ENCODE peak calls at places on chromosome 19, in six cellular contexts. F is SK-N-SH, S is HCT116, X is K562, G is H1, I is GM12878. U is an unnamed sample.

GRCh38 chr19:41238244-41238643 is 19.2 kb downstream of the AXL start:
- DNase-seq in G (no peak), F (no peak), S (no peak), X (no peak), I (no peak), U (no peak)

GRCh38 chr19:13051581-13052165 is 51.0 kb downstream of the LYL1 start:
- DNase-seq in F (no peak), X (peak), G (peak), I (no peak), S (no peak), U (peak)

GRCh38 chr19:13993554-13994308 is 12.4 kb downstream of the RFX1 start:
- DNase-seq in I (no peak), S (no peak), F (peak), G (no peak), X (peak), U (no peak)

GRCh38 chr19:1901940-1902404 is 3.2 kb upstream of the ADAT3 start:
- DNase-seq in X (no peak), S (no peak), F (no peak), I (no peak), G (no peak), U (no peak)

GRCh38 chr19:54947381-54947780 is at the start of gene NLRP7:
- DNase-seq in F (no peak), S (no peak), X (no peak), G (no peak), I (no peak), U (no peak)

GRCh38 chr19:37148214-37148613 is 24.3 kb downstream of the ZNF585A start:
- DNase-seq in F (no peak), I (no peak), G (no peak), X (no peak), S (no peak), U (no peak)

GRCh38 chr19:42683917-42684513 is 56.3 kb downstream of the PSG3 start:
- DNase-seq in G (peak), I (no peak), S (peak), F (peak), X (peak), U (no peak)

GRCh38 chr19:41218615-41219507 is at the start of gene AXL:
- DNase-seq in S (peak), I (no peak), X (peak), G (peak), F (peak), U (no peak)

GRCh38 chr19:4399871-4400768 is at the start of gene SH3GL1:
- DNase-seq in F (peak), I (peak), S (peak), G (peak), X (peak), U (no peak)

GRCh38 chr19:40584007-40584406 is 7.3 kb downstream of the SHKBP1 start:
- DNase-seq in I (no peak), G (no peak), X (no peak), S (no peak), F (peak), U (no peak)

GRCh38 chr19:40691421-40692211 is 1.2 kb upstream of the NUMBL start:
- DNase-seq in G (peak), I (no peak), S (no peak), F (peak), X (no peak), U (no peak)

DNA sequence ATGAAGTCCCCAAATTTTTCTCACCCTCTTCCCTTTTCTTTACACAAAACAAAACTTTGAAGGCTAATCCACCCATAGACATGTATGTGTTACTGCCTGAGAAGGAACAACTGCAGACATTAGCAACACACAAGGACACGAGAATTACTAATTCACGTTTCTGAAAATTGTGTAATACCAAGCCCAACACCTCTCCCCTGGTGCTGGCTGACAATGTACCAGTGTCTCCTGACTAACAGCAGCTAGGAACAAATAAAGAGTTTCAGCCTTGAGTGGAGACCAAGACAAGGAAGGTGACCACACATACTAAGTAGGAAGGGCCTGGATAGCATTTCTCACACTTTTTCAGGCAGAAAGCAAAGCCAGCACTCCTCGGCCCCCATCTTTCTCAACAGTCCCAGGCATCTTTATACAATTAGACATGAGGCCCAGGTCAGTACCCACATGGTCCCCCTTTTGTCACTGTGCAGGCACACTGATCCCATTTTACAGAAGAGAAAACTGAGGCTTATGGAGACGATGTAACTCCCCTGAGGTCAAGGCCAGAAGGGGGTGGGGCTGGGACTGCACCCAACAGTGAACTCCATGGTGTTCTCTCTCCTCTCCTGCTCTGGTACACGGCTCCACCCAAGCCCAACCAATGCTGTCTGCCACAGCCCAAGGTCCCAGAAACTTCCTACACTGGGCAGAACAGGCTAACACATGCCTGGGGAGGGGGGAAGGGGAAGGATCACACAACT is 8.7 kb downstream of the BRD4 start:
- DNase-seq in G (no peak), I (no peak), S (no peak), F (no peak), X (peak), U (no peak)
- TF ChIP-seq JUND in G (no peak), I (no peak), S (no peak), F (no peak), X (no peak), U (no peak)

GRCh38 chr19:8452446-8453123 is 7.8 kb downstream of the HNRNPM start:
- DNase-seq in S (no peak), X (no peak), F (no peak), I (no peak), G (no peak), U (no peak)
- TF ChIP-seq JUND in S (no peak), X (no peak), F (no peak), I (no peak), G (no peak), U (no peak)

GRCh38 chr19:45505996-45506245 is 1.4 kb upstream of the VASP start:
- DNase-seq in G (no peak), I (no peak), S (no peak), X (no peak), F (no peak), U (no peak)

GRCh38 chr19:45506991-45507863 is at the start of gene VASP:
- DNase-seq in X (peak), G (peak), I (peak), S (peak), F (peak), U (peak)

GRCh38 chr19:45507864-45508680 is 793 bp downstream of the VASP start:
- DNase-seq in S (no peak), I (no peak), X (peak), F (no peak), G (peak), U (no peak)

GRCh38 chr19:45505151-45505995 is 1.9 kb upstream of the VASP start:
- DNase-seq in G (no peak), I (no peak), S (no peak), F (no peak), X (no peak), U (no peak)

DNA sequence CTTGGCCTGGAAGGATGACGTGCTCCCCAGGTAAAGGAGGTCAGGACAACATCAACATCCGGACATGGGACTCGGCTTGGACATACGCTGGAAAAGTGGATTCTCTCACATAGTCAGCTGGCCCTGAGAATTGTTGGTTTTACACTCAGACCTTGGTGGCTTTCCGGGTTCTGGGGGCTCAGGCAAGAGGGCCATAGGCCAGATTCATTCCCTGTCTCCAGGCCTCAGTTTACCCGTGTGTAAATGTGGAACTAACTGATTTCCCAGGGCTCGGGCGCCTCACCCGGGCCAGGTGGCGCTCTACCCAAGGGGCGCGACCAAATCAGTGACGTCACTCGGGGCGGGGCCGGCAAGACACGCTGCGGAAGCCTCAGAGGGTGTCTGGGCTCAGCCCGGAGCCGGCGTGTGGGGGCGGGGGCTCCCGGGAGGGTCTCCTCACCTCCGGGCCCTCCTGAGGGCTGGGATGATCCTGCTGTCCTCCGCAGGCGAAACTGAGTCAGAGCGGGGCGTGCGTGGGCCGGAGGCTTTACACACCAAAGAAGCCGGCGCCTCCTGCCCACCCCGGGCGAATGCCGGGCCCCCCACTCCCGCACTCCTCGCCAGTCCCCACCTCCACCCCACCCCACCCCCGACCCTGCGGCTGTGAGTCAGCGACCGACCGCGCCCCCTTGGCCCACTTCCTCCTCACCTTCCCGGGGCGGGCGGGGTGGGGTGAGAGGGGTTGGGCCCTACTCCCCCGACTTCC is 861 bp upstream of the VASP start:
- DNase-seq in G (peak), F (peak), S (peak), I (peak), X (peak), U (peak)
- TF ChIP-seq JUND in G (peak), F (peak), S (no peak), I (peak), X (peak), U (no peak)

GRCh38 chr19:57465680-57466381 is 8.9 kb upstream of the VN1R1 start:
- DNase-seq in X (peak), S (peak), G (peak), F (peak), I (peak), U (peak)
- TF ChIP-seq JUND in X (no peak), S (no peak), G (no peak), F (no peak), I (no peak), U (no peak)

GRCh38 chr19:52451241-52451640 is 2.1 kb upstream of the ZNF578 start:
- DNase-seq in I (no peak), S (no peak), G (no peak), X (no peak), F (no peak), U (no peak)
- TF ChIP-seq JUND in I (no peak), S (no peak), G (no peak), X (no peak), F (no peak), U (no peak)

DNA sequence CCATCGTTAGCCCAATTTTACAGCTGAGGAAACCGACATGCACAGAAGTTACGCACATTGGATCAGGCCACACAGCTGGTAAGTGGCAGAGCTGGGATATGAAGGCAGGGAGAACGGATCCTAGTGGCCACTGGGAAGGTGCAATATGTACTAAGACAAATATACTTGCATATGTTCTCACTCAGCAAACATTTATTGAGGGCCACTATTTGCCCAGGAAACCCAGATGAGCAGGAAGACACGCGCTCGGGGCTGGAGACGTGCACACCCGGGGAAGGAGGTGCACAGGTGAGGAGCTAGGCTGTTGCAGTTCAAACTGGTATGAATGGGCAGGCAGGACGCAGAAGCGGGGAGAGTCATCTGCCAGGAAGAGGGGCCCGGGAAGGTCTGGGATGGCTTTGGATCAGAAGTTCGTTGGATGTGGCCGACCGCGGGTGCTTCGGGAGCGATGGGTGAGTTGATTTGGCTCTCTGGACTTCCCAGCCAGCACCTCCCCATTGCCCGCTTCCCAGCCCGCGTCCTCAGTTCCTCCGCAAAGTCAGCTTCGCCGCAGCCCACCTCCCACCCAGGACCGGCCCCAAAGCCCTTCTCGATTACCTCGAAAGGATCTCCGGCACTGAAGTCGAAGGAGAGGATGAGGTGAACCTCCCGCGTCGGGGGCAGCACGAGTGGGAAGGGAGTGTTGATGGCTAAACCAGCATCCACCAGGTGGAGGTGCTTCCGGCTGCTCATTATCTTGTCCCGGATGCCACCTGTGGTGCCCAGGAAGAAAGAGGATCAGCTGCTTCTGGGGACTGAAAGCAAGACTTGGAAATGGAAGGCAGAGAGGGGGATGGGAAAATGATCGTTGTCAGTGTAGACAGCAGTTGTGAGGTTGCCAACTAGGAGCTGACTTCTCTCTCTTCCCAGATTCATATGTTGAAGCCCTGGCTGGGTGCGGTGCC is 17.8 kb upstream of the CABP5 start:
- DNase-seq in F (no peak), G (peak), S (no peak), X (no peak), I (no peak), U (peak)
- TF ChIP-seq JUND in F (no peak), G (no peak), S (no peak), X (no peak), I (no peak), U (no peak)

GRCh38 chr19:17481986-17482385 is 11.7 kb downstream of the SLC27A1 start:
- DNase-seq in X (no peak), I (no peak), G (no peak), S (no peak), F (no peak), U (no peak)
- TF ChIP-seq JUND in X (no peak), I (no peak), G (no peak), S (no peak), F (no peak), U (no peak)

GRCh38 chr19:35206855-35207254 is 21.7 kb downstream of the FAM187B start:
- DNase-seq in G (no peak), I (no peak), X (no peak), S (no peak), F (no peak), U (no peak)

GRCh38 chr19:35208121-35208520 is 20.4 kb downstream of the FAM187B start:
- DNase-seq in I (no peak), S (no peak), F (no peak), G (no peak), X (no peak), U (no peak)

GRCh38 chr19:35205733-35206323 is 22.7 kb downstream of the FAM187B start:
- DNase-seq in X (no peak), I (no peak), F (no peak), S (no peak), G (no peak), U (no peak)

GRCh38 chr19:35206379-35206778 is 22.2 kb downstream of the FAM187B start:
- DNase-seq in S (no peak), I (peak), F (no peak), X (no peak), G (peak), U (no peak)

GRCh38 chr19:35207391-35207871 is 21.1 kb downstream of the FAM187B start:
- DNase-seq in G (no peak), X (no peak), F (no peak), S (no peak), I (no peak), U (no peak)
- TF ChIP-seq JUND in G (no peak), X (peak), F (no peak), S (no peak), I (no peak), U (no peak)

DNA sequence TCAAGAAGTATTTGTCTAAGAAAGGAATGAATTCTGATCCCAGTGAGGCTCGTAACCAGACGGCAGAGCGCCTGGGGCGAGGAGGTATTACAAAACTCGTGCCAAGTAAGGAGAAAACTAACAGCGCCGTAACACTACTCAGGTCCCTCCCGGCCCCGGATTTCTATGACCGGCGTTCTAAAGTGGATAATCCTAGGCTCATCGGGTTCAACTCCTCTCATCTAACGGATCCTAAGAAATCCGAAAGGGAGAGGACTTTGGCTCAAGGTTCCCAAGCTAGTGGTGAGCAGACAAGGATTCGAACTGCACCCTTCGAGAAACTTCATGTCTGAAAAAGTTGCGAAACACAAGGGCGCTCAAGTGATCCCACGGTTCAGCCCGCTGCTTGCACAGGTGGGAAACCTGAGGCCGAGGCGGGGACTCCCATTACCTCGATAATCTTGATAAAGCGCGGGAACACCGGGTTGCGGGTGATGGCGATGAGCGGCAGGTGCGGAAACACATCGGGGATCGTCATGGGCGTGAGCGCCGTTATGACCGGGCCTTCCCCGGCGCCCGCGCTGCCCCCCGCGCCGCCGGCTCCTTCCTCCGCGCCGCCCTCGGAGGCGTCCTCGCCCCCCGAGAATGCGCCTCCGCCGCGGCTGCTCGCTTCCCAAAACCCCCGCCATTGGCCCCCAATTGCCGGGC is 529 bp downstream of the LONP1 start:
- DNase-seq in S (no peak), I (no peak), G (peak), F (no peak), X (peak), U (peak)
- TF ChIP-seq JUND in S (no peak), I (no peak), G (no peak), F (no peak), X (no peak), U (no peak)

DNA sequence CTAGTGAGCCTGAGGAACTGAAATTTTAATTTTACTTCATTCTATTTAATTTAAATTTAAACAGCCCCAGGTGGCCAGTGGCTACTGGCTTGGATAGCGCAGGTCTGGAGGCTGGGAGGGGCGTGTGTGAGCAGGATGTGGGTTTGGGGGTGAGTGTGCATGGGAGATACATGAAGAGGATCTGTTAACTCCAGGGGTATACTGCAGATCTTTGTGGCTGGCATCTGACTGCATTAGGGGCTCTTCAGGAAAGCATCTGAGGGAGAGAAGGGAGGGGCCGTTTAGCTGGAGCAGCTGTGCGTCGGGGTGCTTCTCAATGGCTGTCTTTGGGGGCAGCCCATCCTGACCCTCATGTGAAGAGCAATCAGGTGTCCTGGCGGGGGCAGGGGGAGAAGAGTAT is 6.8 kb downstream of the SHANK1 start:
- DNase-seq in S (no peak), F (no peak), X (no peak), G (no peak), I (no peak), U (no peak)
- TF ChIP-seq JUND in S (no peak), F (no peak), X (no peak), G (no peak), I (no peak), U (no peak)